ENCODE peak calls at places on chromosomes 6 and 20, in nine cellular contexts. S, I, T, U, E, W, H, N and M are unnamed samples.
A peak's percentile ranks its signal among the peaks of the same experiment; 100 is the strongest.

GRCh38 chr6:164142312-164142711 is 727.8 kb downstream of the QKI start:
- DNase-seq in E (no peak), U (no peak), N (no peak), S (no peak), T (peak; percentile 67), H (no peak), I (no peak), W (no peak), M (no peak)

GRCh38 chr20:32304121-32304520 is 26.7 kb downstream of the KIF3B start:
- DNase-seq in S (no peak), U (no peak), N (no peak), T (no peak), I (no peak), H (no peak), W (no peak), E (no peak), M (no peak)

GRCh38 chr6:169858935-169859351 is 107.5 kb downstream of the ERMARD start:
- DNase-seq in H (no peak), T (no peak), U (peak; percentile 31), N (no peak), W (no peak), I (no peak), E (peak; percentile 68), S (no peak), M (no peak)

GRCh38 chr6:13488015-13488895 is 855 bp upstream of the GFOD1 start:
- DNase-seq in H (peak; percentile 47), U (peak; percentile 80), I (no peak), S (no peak), N (peak; percentile 39), E (peak; percentile 88), W (peak; percentile 59), T (peak; percentile 67), M (peak; percentile 57)

GRCh38 chr6:155272353-155273222 is 8.8 kb downstream of the CLDN20 start:
- DNase-seq in W (no peak), H (no peak), T (no peak), I (no peak), S (no peak), U (no peak), N (no peak), E (no peak), M (no peak)

GRCh38 chr20:43975096-43975768 is 60.6 kb downstream of the TOX2 start:
- DNase-seq in N (peak; percentile 38), E (no peak), S (no peak), U (no peak), H (peak; percentile 87), W (no peak), T (no peak), I (peak; percentile 69), M (peak; percentile 79)

GRCh38 chr6:159104163-159104885 is 59.5 kb upstream of the TAGAP start:
- DNase-seq in N (peak; percentile 74), U (peak; percentile 93), E (peak; percentile 81), H (peak; percentile 39), S (no peak), T (peak; percentile 73), W (peak; percentile 76), I (no peak), M (peak; percentile 33)

GRCh38 chr6:147467891-147468290 is 40.6 kb upstream of the SAMD5 start:
- DNase-seq in E (no peak), I (no peak), S (no peak), W (no peak), T (no peak), U (no peak), H (no peak), N (no peak), M (no peak)

GRCh38 chr20:51070635-51071034 is 47.7 kb upstream of the KCNG1 start:
- DNase-seq in W (no peak), U (no peak), E (no peak), T (no peak), S (no peak), I (no peak), N (no peak), H (no peak), M (no peak)

GRCh38 chr20:19964289-19965263 is 52.6 kb upstream of the NAA20 start:
- DNase-seq in H (peak; percentile 83), S (no peak), T (no peak), W (peak; percentile 53), N (peak; percentile 55), I (peak; percentile 85), U (no peak), E (no peak), M (peak; percentile 91)

GRCh38 chr20:38830356-38830755 is 24.9 kb downstream of the PPP1R16B start:
- DNase-seq in W (no peak), H (no peak), N (no peak), U (no peak), E (no peak), I (no peak), T (no peak), S (no peak), M (no peak)

GRCh38 chr6:12298017-12298958 is 8.1 kb downstream of the EDN1 start:
- DNase-seq in E (no peak), U (no peak), I (no peak), T (no peak), H (no peak), N (no peak), S (no peak), W (no peak), M (no peak)

GRCh38 chr6:36886948-36887347 is 1.2 kb downstream of the C6orf89 start:
- DNase-seq in E (no peak), H (no peak), I (no peak), S (no peak), W (no peak), T (no peak), U (no peak), N (no peak), M (no peak)

GRCh38 chr6:148324297-148325007 is 18.2 kb upstream of the SASH1 start:
- DNase-seq in E (no peak), H (peak; percentile 81), U (no peak), W (no peak), T (no peak), S (no peak), I (no peak), N (peak; percentile 29), M (no peak)

GRCh38 chr6:31400467-31401289 is 2.7 kb upstream of the MICA start:
- DNase-seq in N (peak; percentile 84), H (peak; percentile 78), S (no peak), E (peak; percentile 91), T (peak; percentile 27), U (peak; percentile 84), W (peak; percentile 88), I (no peak), M (peak; percentile 48)

GRCh38 chr20:19275038-19275629 is 62.7 kb downstream of the SLC24A3 start:
- DNase-seq in W (no peak), U (no peak), E (no peak), I (no peak), S (no peak), T (no peak), H (no peak), N (no peak), M (no peak)

GRCh38 chr20:48120120-48120519 is 334.8 kb upstream of the SULF2 start:
- DNase-seq in H (no peak), U (no peak), T (no peak), S (no peak), E (no peak), W (no peak), N (no peak), I (no peak), M (no peak)

GRCh38 chr20:63457737-63458136 is 14.7 kb downstream of the KCNQ2 start:
- DNase-seq in W (no peak), U (no peak), N (peak; percentile 37), E (no peak), H (peak; percentile 29), S (no peak), T (no peak), I (no peak), M (peak; percentile 9)